ENCODE peak calls at places on chromosomes 12 and 14, in seven cellular contexts. N is HEK293T, S is HCT116, J is HepG2, F is WTC11, P is GM12878, Q is K562. G is an unnamed sample.

GRCh38 chr14:30553311-30553989 is 5.5 kb upstream of the G2E3 start:
- DNase-seq in J (no peak), P (no peak), Q (no peak), N (no peak), F (no peak), S (peak), G (no peak)

GRCh38 chr12:52715416-52715815 is 12.1 kb upstream of the KRT77 start:
- DNase-seq in Q (peak), J (peak), F (peak), S (peak), N (no peak), P (no peak), G (peak)

GRCh38 chr12:81644503-81644902 is 114.6 kb downstream of the PPFIA2 start:
- DNase-seq in J (peak), Q (no peak), N (peak), P (no peak), F (no peak), S (peak), G (no peak)

GRCh38 chr14:77618381-77618780 is 1.9 kb upstream of the SPTLC2 start:
- DNase-seq in Q (no peak), N (no peak), P (no peak), J (no peak), S (no peak), F (no peak), G (no peak)

GRCh38 chr12:53719649-53720048 is 7.6 kb downstream of the CALCOCO1 start:
- DNase-seq in S (no peak), J (no peak), Q (no peak), P (no peak), F (no peak), N (no peak), G (no peak)

GRCh38 chr12:55789893-55790292 is 27.6 kb downstream of the SARNP start:
- DNase-seq in P (no peak), S (no peak), J (no peak), N (no peak), Q (no peak), F (no peak), G (no peak)

GRCh38 chr12:113949321-113950305 is 16.5 kb downstream of the RBM19 start:
- DNase-seq in S (no peak), Q (no peak), J (no peak), F (no peak), N (no peak), P (no peak), G (no peak)

GRCh38 chr12:88334271-88334670 is 192.2 kb downstream of the TMTC3 start:
- DNase-seq in F (peak), P (peak), N (no peak), S (no peak), J (no peak), Q (no peak), G (peak)

GRCh38 chr14:86739761-86740160 is 1209.8 kb downstream of the FLRT2 start:
- DNase-seq in N (no peak), J (peak), Q (no peak), F (no peak), S (no peak), P (no peak), G (no peak)

GRCh38 chr12:119749666-119750065 is 81.7 kb downstream of the PRKAB1 start:
- DNase-seq in F (no peak), N (no peak), P (no peak), Q (no peak), J (no peak), S (no peak), G (no peak)

GRCh38 chr14:54211562-54212308 is 185.1 kb upstream of the CDKN3 start:
- DNase-seq in Q (no peak), S (peak), N (no peak), F (no peak), P (no peak), J (no peak), G (no peak)

GRCh38 chr12:38704455-38704854 is 200.9 kb downstream of the CPNE8 start:
- DNase-seq in F (no peak), Q (no peak), S (no peak), J (no peak), P (no peak), N (no peak), G (no peak)

GRCh38 chr12:98894412-98895085 is 249.5 kb downstream of the APAF1 start:
- DNase-seq in J (no peak), P (no peak), F (peak), S (no peak), Q (no peak), N (peak), G (no peak)

GRCh38 chr12:4723226-4723625 is 3.0 kb downstream of the GALNT8 start:
- DNase-seq in J (no peak), Q (no peak), S (no peak), F (no peak), P (no peak), N (no peak), G (no peak)

GRCh38 chr12:57896437-57897201 is 44.7 kb upstream of the ATP23 start:
- DNase-seq in F (peak), S (no peak), N (peak), Q (no peak), J (no peak), P (no peak), G (no peak)

GRCh38 chr12:24767016-24767415 is 181.9 kb downstream of the BCAT1 start:
- DNase-seq in S (no peak), F (no peak), Q (no peak), J (peak), P (no peak), N (no peak), G (no peak)

GRCh38 chr12:15979096-15980091 is 68.3 kb downstream of the DERA start:
- DNase-seq in F (peak), J (peak), S (no peak), N (peak), Q (peak), P (no peak), G (no peak)

GRCh38 chr12:123118397-123118945 is 32.4 kb downstream of the PITPNM2 start:
- DNase-seq in F (no peak), P (no peak), J (no peak), N (no peak), S (no peak), Q (no peak), G (no peak)

GRCh38 chr14:99199854-99200653 is 71.9 kb downstream of the BCL11B start:
- DNase-seq in Q (no peak), S (no peak), N (no peak), J (no peak), F (no peak), P (no peak), G (no peak)

GRCh38 chr12:70043490-70044138 is 199.6 kb upstream of the CNOT2 start:
- DNase-seq in Q (no peak), J (no peak), N (no peak), S (no peak), P (no peak), F (no peak), G (no peak)

GRCh38 chr12:6852651-6853354 is 853 bp downstream of the USP5 start:
- DNase-seq in S (no peak), P (no peak), Q (peak), F (peak), N (no peak), J (peak), G (no peak)

GRCh38 chr12:92593734-92594402 is 108.9 kb upstream of the PLEKHG7 start:
- DNase-seq in P (peak), F (no peak), S (no peak), N (no peak), Q (no peak), J (peak), G (no peak)

GRCh38 chr14:92850492-92850891 is 56.4 kb downstream of the GOLGA5 start:
- DNase-seq in Q (no peak), P (no peak), J (no peak), S (no peak), F (no peak), N (no peak), G (no peak)

GRCh38 chr12:93440043-93440835 is 1.5 kb downstream of the UBE2N start:
- DNase-seq in P (no peak), N (no peak), Q (no peak), F (no peak), S (no peak), J (no peak), G (no peak)

GRCh38 chr12:50402270-50403000 is 1.8 kb downstream of the LARP4 start:
- DNase-seq in J (no peak), N (no peak), F (no peak), Q (no peak), S (no peak), P (no peak), G (no peak)

GRCh38 chr14:69413483-69413882 is 15.0 kb downstream of the SLC39A9 start:
- DNase-seq in Q (no peak), F (no peak), S (no peak), J (no peak), P (no peak), N (no peak), G (no peak)

GRCh38 chr12:76064904-76065303 is 19.6 kb downstream of the NAP1L1 start:
- DNase-seq in J (no peak), N (no peak), S (no peak), P (no peak), Q (no peak), F (no peak), G (no peak)

GRCh38 chr14:93105362-93105761 is 10.4 kb downstream of the ITPK1 start:
- DNase-seq in P (no peak), J (no peak), S (no peak), N (no peak), Q (no peak), F (no peak), G (no peak)

GRCh38 chr12:123532808-123533649 is 490 bp downstream of the RILPL1 start:
- DNase-seq in N (peak), P (no peak), F (peak), S (no peak), Q (peak), J (peak), G (no peak)

GRCh38 chr12:94690199-94690695 is 39.9 kb upstream of the TMCC3 start:
- DNase-seq in F (no peak), J (peak), Q (no peak), N (no peak), S (no peak), P (no peak), G (no peak)

GRCh38 chr14:99080306-99080705 is 191.7 kb downstream of the BCL11B start:
- DNase-seq in P (no peak), N (no peak), F (no peak), Q (no peak), S (no peak), J (no peak), G (no peak)

GRCh38 chr12:117685115-117685926 is 283.5 kb downstream of the KSR2 start:
- DNase-seq in S (no peak), J (peak), Q (peak), F (peak), P (no peak), N (peak), G (peak)

GRCh38 chr12:98896938-98897337 is 251.8 kb downstream of the APAF1 start:
- DNase-seq in N (no peak), Q (no peak), P (no peak), J (no peak), F (peak), S (no peak), G (no peak)

GRCh38 chr12:57001448-57001906 is 4.9 kb downstream of the ZBTB39 start:
- DNase-seq in Q (peak), F (peak), N (peak), P (no peak), S (peak), J (peak), G (peak)

GRCh38 chr14:103273847-103274615 is 60.0 kb upstream of the EIF5 start:
- DNase-seq in F (peak), Q (no peak), N (no peak), P (no peak), J (no peak), S (no peak), G (no peak)
- TF ChIP-seq SP1 in F (no peak), Q (no peak), N (no peak), P (no peak), J (no peak), S (no peak), G (no peak)

GRCh38 chr12:104756901-104757300 is 201.2 kb downstream of the SLC41A2 start:
- DNase-seq in P (no peak), N (no peak), Q (no peak), F (no peak), S (no peak), J (no peak), G (no peak)

GRCh38 chr12:104764225-104765073 is 193.6 kb downstream of the SLC41A2 start:
- DNase-seq in P (peak), J (no peak), S (no peak), F (no peak), N (no peak), Q (no peak), G (no peak)

GRCh38 chr12:104761091-104761490 is 197.0 kb downstream of the SLC41A2 start:
- DNase-seq in F (no peak), S (no peak), J (no peak), N (no peak), P (no peak), Q (no peak), G (peak)

GRCh38 chr12:104763163-104763805 is 194.8 kb downstream of the SLC41A2 start:
- DNase-seq in J (no peak), N (no peak), P (no peak), F (no peak), S (no peak), Q (no peak), G (no peak)

GRCh38 chr12:104758771-104759170 is 199.3 kb downstream of the SLC41A2 start:
- DNase-seq in P (no peak), J (no peak), N (no peak), S (no peak), F (no peak), Q (no peak), G (peak)
- TF ChIP-seq SP1 in P (no peak), J (no peak), N (no peak), S (no peak), F (no peak), Q (no peak), G (no peak)

GRCh38 chr12:49198431-49199155 is 9.7 kb upstream of the TUBA1A start:
- DNase-seq in P (no peak), S (no peak), N (no peak), Q (no peak), J (no peak), F (peak), G (no peak)

GRCh38 chr12:49200882-49201594 is 12.2 kb upstream of the TUBA1A start:
- DNase-seq in Q (peak), S (peak), J (no peak), F (no peak), P (peak), N (no peak), G (no peak)

GRCh38 chr12:49206389-49206788 is 17.5 kb upstream of the TUBA1A start:
- DNase-seq in J (no peak), F (no peak), Q (no peak), P (no peak), S (no peak), N (no peak), G (no peak)

DNA sequence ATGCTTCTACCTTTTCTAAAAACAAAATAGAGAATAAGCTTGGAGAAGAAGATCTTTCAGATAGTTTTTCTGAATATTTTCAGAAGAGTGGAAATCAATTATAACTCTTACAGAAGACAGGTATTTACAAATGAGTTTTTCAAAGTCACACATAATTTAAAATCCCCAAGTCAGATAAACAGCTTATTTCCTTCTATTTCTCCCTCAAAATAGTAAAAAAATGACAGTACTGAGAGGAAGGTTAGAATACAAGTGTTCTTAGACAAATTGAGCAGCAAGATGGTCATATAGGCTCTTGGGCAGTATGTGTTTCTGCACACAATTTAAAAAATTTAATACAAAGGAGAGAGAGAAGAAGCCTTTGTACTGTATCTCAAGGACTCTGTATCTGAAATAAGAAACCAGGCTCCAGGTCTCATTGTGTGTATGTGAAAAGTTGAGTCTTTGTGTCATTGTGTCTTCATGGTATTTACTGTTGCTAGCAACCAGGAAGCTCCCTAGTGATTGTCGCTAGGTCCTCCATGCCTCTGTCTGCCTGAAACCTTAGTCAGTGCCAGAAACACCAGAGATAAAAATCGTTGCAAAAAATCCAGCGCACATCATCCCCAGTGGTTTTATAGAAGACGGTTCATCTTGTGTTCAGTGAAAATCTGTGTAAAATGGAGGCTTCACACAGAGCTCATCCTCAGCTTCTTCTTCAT is 12.9 kb upstream of the TUBA1A start:
- DNase-seq in F (no peak), P (no peak), J (no peak), Q (no peak), S (no peak), N (no peak), G (no peak)
- TF ChIP-seq SP1 in F (no peak), P (no peak), J (no peak), Q (no peak), S (no peak), N (no peak), G (peak)

DNA sequence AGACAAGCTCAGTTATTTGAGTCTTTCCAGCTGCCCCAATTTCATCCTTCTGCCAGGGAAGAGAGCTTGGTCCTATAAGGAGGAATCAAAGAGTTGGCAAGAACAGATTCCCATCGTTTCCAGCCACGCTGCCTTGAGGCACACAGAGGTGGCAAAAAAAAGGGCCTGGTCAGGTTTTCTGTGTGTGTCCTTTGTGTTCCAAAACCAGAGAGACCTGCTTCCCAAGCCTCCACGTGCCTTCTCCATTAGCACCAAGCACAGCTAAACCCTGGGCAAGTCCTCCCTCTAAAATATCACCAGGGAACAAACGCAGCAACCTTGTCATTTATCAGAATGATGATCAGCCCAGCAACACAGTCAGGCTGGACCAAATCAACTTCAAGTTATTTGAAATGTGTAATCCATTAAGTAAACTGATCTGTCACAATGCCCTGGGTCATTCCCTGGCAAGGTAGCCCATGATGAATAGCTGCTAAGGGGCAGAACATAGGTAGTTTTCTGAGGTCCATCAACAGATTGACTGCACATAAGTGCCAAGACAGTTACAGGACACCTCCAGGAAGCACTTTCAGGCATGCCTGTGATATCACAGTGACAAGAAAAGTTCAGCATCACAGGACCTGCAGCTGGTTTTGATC is 28.6 kb upstream of the C12orf42 start:
- DNase-seq in S (no peak), J (no peak), P (no peak), N (no peak), Q (no peak), F (no peak), G (no peak)
- TF ChIP-seq SP1 in S (no peak), J (no peak), P (no peak), N (no peak), Q (no peak), F (no peak), G (no peak)

GRCh38 chr12:78115889-78116288 is 285.2 kb downstream of the NAV3 start:
- DNase-seq in F (no peak), P (no peak), N (no peak), Q (no peak), J (no peak), S (no peak), G (no peak)

GRCh38 chr12:78118486-78118885 is 287.8 kb downstream of the NAV3 start:
- DNase-seq in N (no peak), Q (no peak), S (no peak), J (no peak), F (no peak), P (no peak), G (no peak)

GRCh38 chr12:78120866-78121590 is 290.3 kb downstream of the NAV3 start:
- DNase-seq in Q (no peak), S (peak), F (no peak), P (no peak), J (no peak), N (no peak), G (no peak)

GRCh38 chr12:78119351-78119918 is 288.7 kb downstream of the NAV3 start:
- DNase-seq in F (no peak), P (no peak), J (no peak), Q (no peak), S (no peak), N (no peak), G (no peak)

GRCh38 chr12:78118036-78118435 is 287.3 kb downstream of the NAV3 start:
- DNase-seq in Q (no peak), J (no peak), P (no peak), F (peak), S (no peak), N (peak), G (peak)
- TF ChIP-seq SP1 in Q (no peak), J (no peak), P (no peak), F (no peak), S (no peak), N (no peak), G (no peak)

DNA sequence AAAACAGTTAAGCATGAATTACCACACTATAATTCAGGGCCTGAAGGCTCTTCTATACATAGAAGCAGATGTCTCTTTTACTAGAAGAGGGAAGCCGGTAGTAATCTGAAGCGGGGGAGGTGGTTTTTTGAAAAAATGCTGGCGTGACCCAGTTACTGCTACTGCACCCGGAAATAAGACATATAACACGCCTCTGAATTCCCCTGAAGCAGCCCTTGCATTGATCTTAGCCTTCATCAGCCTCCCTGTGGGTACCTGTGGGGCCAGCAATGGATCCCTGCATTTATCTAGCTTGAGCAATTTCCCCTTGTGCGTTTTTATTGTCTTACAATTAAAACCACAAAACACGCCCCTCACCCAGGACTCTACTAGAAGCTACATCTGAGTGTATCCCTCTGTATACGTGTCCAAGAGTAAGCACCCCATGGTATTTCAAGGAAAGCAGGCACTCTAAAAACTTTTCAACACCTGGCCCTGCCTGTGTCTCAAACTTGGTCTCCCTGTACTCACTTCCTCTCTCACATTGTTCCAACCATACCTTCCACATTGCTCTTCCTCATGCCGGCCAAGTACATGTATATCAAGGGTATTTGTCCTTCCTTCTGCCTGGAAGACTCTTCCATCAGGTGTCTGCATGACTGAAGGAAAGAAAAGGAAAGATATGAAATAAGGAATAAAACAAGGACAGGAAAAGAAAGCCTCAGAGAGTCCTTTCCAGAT is 210.8 kb upstream of the ARID2 start:
- DNase-seq in F (no peak), P (no peak), J (no peak), N (no peak), Q (no peak), S (no peak), G (no peak)
- TF ChIP-seq SP1 in F (no peak), P (no peak), J (no peak), N (no peak), Q (no peak), S (no peak), G (no peak)

G was measured in H1.